ENCODE peak calls at places on chromosomes 5 and 9, in ten cellular contexts. One of them, this sample, is unnamed.

GRCh38 chr5:98309785-98310566 is 463.5 kb upstream of the RGMB start:
- DNase-seq in brain microvascular endothelial cell: peak
- DNase-seq in sciatic nerve: no peak
- DNase-seq in NCI-H1436: no peak
- DNase-seq in neural progenitor cell: peak
- DNase-seq in stimulated activated naive B cell treated with anti-CD40 and anti-IgM and Interleukin-4, amounts not matched to agents 10 μg/mL and 1 μg/mL and 100 μg/mL, for 72 hours: no peak
- DNase-seq in neuronal stem cell: peak
- DNase-seq in nucleus accumbens: no peak
- DNase-seq in left cardiac atrium: peak
- DNase-seq in tibial nerve: no peak
- DNase-seq in this sample: no peak

GRCh38 chr9:24041294-24041693 is 215.3 kb upstream of the ELAVL2 start:
- DNase-seq in brain microvascular endothelial cell: no peak
- DNase-seq in sciatic nerve: no peak
- DNase-seq in NCI-H1436: no peak
- DNase-seq in neural progenitor cell: peak
- DNase-seq in stimulated activated naive B cell treated with anti-CD40 and anti-IgM and Interleukin-4, amounts not matched to agents 10 μg/mL and 1 μg/mL and 100 μg/mL, for 72 hours: no peak
- DNase-seq in neuronal stem cell: peak
- DNase-seq in nucleus accumbens: no peak
- DNase-seq in left cardiac atrium: no peak
- DNase-seq in tibial nerve: no peak
- DNase-seq in this sample: no peak

GRCh38 chr5:79689541-79690466 is at the start of gene CMYA5:
- DNase-seq in brain microvascular endothelial cell: no peak
- DNase-seq in sciatic nerve: peak
- DNase-seq in NCI-H1436: no peak
- DNase-seq in neural progenitor cell: peak
- DNase-seq in stimulated activated naive B cell treated with anti-CD40 and anti-IgM and Interleukin-4, amounts not matched to agents 10 μg/mL and 1 μg/mL and 100 μg/mL, for 72 hours: no peak
- DNase-seq in neuronal stem cell: peak
- DNase-seq in nucleus accumbens: no peak
- DNase-seq in left cardiac atrium: peak
- DNase-seq in tibial nerve: no peak
- DNase-seq in this sample: peak

GRCh38 chr5:138824924-138825863 is 49.9 kb downstream of the LRRTM2 start:
- DNase-seq in brain microvascular endothelial cell: peak
- DNase-seq in sciatic nerve: no peak
- DNase-seq in NCI-H1436: no peak
- DNase-seq in neural progenitor cell: peak
- DNase-seq in stimulated activated naive B cell treated with anti-CD40 and anti-IgM and Interleukin-4, amounts not matched to agents 10 μg/mL and 1 μg/mL and 100 μg/mL, for 72 hours: no peak
- DNase-seq in neuronal stem cell: no peak
- DNase-seq in nucleus accumbens: no peak
- DNase-seq in left cardiac atrium: peak
- DNase-seq in tibial nerve: no peak
- DNase-seq in this sample: no peak

GRCh38 chr5:34535944-34536628 is 120.0 kb upstream of the RAI14 start:
- DNase-seq in brain microvascular endothelial cell: no peak
- DNase-seq in sciatic nerve: no peak
- DNase-seq in NCI-H1436: no peak
- DNase-seq in neural progenitor cell: no peak
- DNase-seq in stimulated activated naive B cell treated with anti-CD40 and anti-IgM and Interleukin-4, amounts not matched to agents 10 μg/mL and 1 μg/mL and 100 μg/mL, for 72 hours: no peak
- DNase-seq in neuronal stem cell: no peak
- DNase-seq in nucleus accumbens: no peak
- DNase-seq in left cardiac atrium: no peak
- DNase-seq in tibial nerve: no peak
- DNase-seq in this sample: no peak

GRCh38 chr5:175321927-175322532 is 122.0 kb downstream of the DRD1 start:
- DNase-seq in brain microvascular endothelial cell: peak
- DNase-seq in sciatic nerve: no peak
- DNase-seq in NCI-H1436: no peak
- DNase-seq in neural progenitor cell: peak
- DNase-seq in stimulated activated naive B cell treated with anti-CD40 and anti-IgM and Interleukin-4, amounts not matched to agents 10 μg/mL and 1 μg/mL and 100 μg/mL, for 72 hours: no peak
- DNase-seq in neuronal stem cell: peak
- DNase-seq in nucleus accumbens: no peak
- DNase-seq in left cardiac atrium: no peak
- DNase-seq in tibial nerve: no peak
- DNase-seq in this sample: no peak

GRCh38 chr5:178941361-178941760 is 363 bp downstream of the ZNF454 start:
- DNase-seq in brain microvascular endothelial cell: peak
- DNase-seq in sciatic nerve: peak
- DNase-seq in NCI-H1436: no peak
- DNase-seq in neural progenitor cell: no peak
- DNase-seq in stimulated activated naive B cell treated with anti-CD40 and anti-IgM and Interleukin-4, amounts not matched to agents 10 μg/mL and 1 μg/mL and 100 μg/mL, for 72 hours: no peak
- DNase-seq in neuronal stem cell: no peak
- DNase-seq in nucleus accumbens: no peak
- DNase-seq in left cardiac atrium: peak
- DNase-seq in tibial nerve: no peak
- DNase-seq in this sample: peak

GRCh38 chr9:94649100-94649855 is 10.0 kb upstream of the FBP1 start:
- DNase-seq in brain microvascular endothelial cell: peak
- DNase-seq in sciatic nerve: no peak
- DNase-seq in NCI-H1436: no peak
- DNase-seq in neural progenitor cell: no peak
- DNase-seq in stimulated activated naive B cell treated with anti-CD40 and anti-IgM and Interleukin-4, amounts not matched to agents 10 μg/mL and 1 μg/mL and 100 μg/mL, for 72 hours: no peak
- DNase-seq in neuronal stem cell: no peak
- DNase-seq in nucleus accumbens: no peak
- DNase-seq in left cardiac atrium: no peak
- DNase-seq in tibial nerve: no peak
- DNase-seq in this sample: no peak

GRCh38 chr9:6229186-6229585 is 13.6 kb downstream of the IL33 start:
- DNase-seq in brain microvascular endothelial cell: no peak
- DNase-seq in sciatic nerve: no peak
- DNase-seq in NCI-H1436: no peak
- DNase-seq in neural progenitor cell: no peak
- DNase-seq in stimulated activated naive B cell treated with anti-CD40 and anti-IgM and Interleukin-4, amounts not matched to agents 10 μg/mL and 1 μg/mL and 100 μg/mL, for 72 hours: no peak
- DNase-seq in neuronal stem cell: no peak
- DNase-seq in nucleus accumbens: no peak
- DNase-seq in left cardiac atrium: no peak
- DNase-seq in tibial nerve: no peak
- DNase-seq in this sample: no peak

GRCh38 chr9:90842378-90842777 is 40.8 kb downstream of the SYK start:
- DNase-seq in brain microvascular endothelial cell: no peak
- DNase-seq in sciatic nerve: no peak
- DNase-seq in NCI-H1436: no peak
- DNase-seq in neural progenitor cell: no peak
- DNase-seq in stimulated activated naive B cell treated with anti-CD40 and anti-IgM and Interleukin-4, amounts not matched to agents 10 μg/mL and 1 μg/mL and 100 μg/mL, for 72 hours: no peak
- DNase-seq in neuronal stem cell: no peak
- DNase-seq in nucleus accumbens: no peak
- DNase-seq in left cardiac atrium: no peak
- DNase-seq in tibial nerve: no peak
- DNase-seq in this sample: no peak

GRCh38 chr5:83662558-83662957 is 58.1 kb downstream of the HAPLN1 start:
- DNase-seq in brain microvascular endothelial cell: no peak
- DNase-seq in sciatic nerve: no peak
- DNase-seq in NCI-H1436: no peak
- DNase-seq in neural progenitor cell: no peak
- DNase-seq in stimulated activated naive B cell treated with anti-CD40 and anti-IgM and Interleukin-4, amounts not matched to agents 10 μg/mL and 1 μg/mL and 100 μg/mL, for 72 hours: no peak
- DNase-seq in neuronal stem cell: no peak
- DNase-seq in nucleus accumbens: no peak
- DNase-seq in left cardiac atrium: no peak
- DNase-seq in tibial nerve: no peak
- DNase-seq in this sample: no peak

GRCh38 chr5:66894480-66895240 is 298.5 kb downstream of the MAST4 start:
- DNase-seq in brain microvascular endothelial cell: no peak
- DNase-seq in sciatic nerve: no peak
- DNase-seq in NCI-H1436: no peak
- DNase-seq in neural progenitor cell: no peak
- DNase-seq in stimulated activated naive B cell treated with anti-CD40 and anti-IgM and Interleukin-4, amounts not matched to agents 10 μg/mL and 1 μg/mL and 100 μg/mL, for 72 hours: no peak
- DNase-seq in neuronal stem cell: no peak
- DNase-seq in nucleus accumbens: no peak
- DNase-seq in left cardiac atrium: no peak
- DNase-seq in tibial nerve: no peak
- DNase-seq in this sample: no peak

GRCh38 chr5:103706939-103707682 is 144.5 kb upstream of the NUDT12 start:
- DNase-seq in brain microvascular endothelial cell: no peak
- DNase-seq in sciatic nerve: no peak
- DNase-seq in NCI-H1436: no peak
- DNase-seq in neural progenitor cell: no peak
- DNase-seq in stimulated activated naive B cell treated with anti-CD40 and anti-IgM and Interleukin-4, amounts not matched to agents 10 μg/mL and 1 μg/mL and 100 μg/mL, for 72 hours: no peak
- DNase-seq in neuronal stem cell: no peak
- DNase-seq in nucleus accumbens: no peak
- DNase-seq in left cardiac atrium: no peak
- DNase-seq in tibial nerve: no peak
- DNase-seq in this sample: no peak

GRCh38 chr5:19534751-19535150 is 453.2 kb downstream of the CDH18 start:
- DNase-seq in brain microvascular endothelial cell: no peak
- DNase-seq in sciatic nerve: no peak
- DNase-seq in NCI-H1436: no peak
- DNase-seq in neural progenitor cell: no peak
- DNase-seq in stimulated activated naive B cell treated with anti-CD40 and anti-IgM and Interleukin-4, amounts not matched to agents 10 μg/mL and 1 μg/mL and 100 μg/mL, for 72 hours: no peak
- DNase-seq in neuronal stem cell: no peak
- DNase-seq in nucleus accumbens: no peak
- DNase-seq in left cardiac atrium: no peak
- DNase-seq in tibial nerve: no peak
- DNase-seq in this sample: no peak

GRCh38 chr9:14358523-14358922 is 44.6 kb upstream of the NFIB start:
- DNase-seq in brain microvascular endothelial cell: peak
- DNase-seq in sciatic nerve: no peak
- DNase-seq in NCI-H1436: no peak
- DNase-seq in neural progenitor cell: no peak
- DNase-seq in stimulated activated naive B cell treated with anti-CD40 and anti-IgM and Interleukin-4, amounts not matched to agents 10 μg/mL and 1 μg/mL and 100 μg/mL, for 72 hours: no peak
- DNase-seq in neuronal stem cell: no peak
- DNase-seq in nucleus accumbens: no peak
- DNase-seq in left cardiac atrium: no peak
- DNase-seq in tibial nerve: no peak
- DNase-seq in this sample: no peak

GRCh38 chr9:133778336-133778995 is 40.3 kb upstream of the SARDH start:
- DNase-seq in brain microvascular endothelial cell: no peak
- DNase-seq in sciatic nerve: no peak
- DNase-seq in NCI-H1436: no peak
- DNase-seq in neural progenitor cell: no peak
- DNase-seq in stimulated activated naive B cell treated with anti-CD40 and anti-IgM and Interleukin-4, amounts not matched to agents 10 μg/mL and 1 μg/mL and 100 μg/mL, for 72 hours: no peak
- DNase-seq in neuronal stem cell: no peak
- DNase-seq in nucleus accumbens: no peak
- DNase-seq in left cardiac atrium: no peak
- DNase-seq in tibial nerve: no peak
- DNase-seq in this sample: peak

This sample was measured in left ventricle myocardium superior.